ENCODE peak calls at places on chromosomes 3 and 15, in ten cellular contexts. F is heart right ventricle; A is colonic mucosa; P is body of pancreas; N is ovary; I is SK-N-SH; U is hepatocyte; Z is upper lobe of right lung; D is esophagus muscularis mucosa; M is CD4-positive, alpha-beta T cell. C is an unnamed sample.

GRCh38 chr3:157128771-157129671 is 30.9 kb downstream of the CCNL1 start:
- DNase-seq in F (no peak), A (peak; percentile 80), P (peak; percentile 57), N (no peak), I (no peak), U (peak; percentile 26), Z (no peak), D (peak; percentile 91), M (peak; percentile 51), C (no peak)

GRCh38 chr3:112074616-112075497 is 11.3 kb upstream of the C3orf52 start:
- DNase-seq in F (no peak), A (peak; percentile 70), P (peak; percentile 81), N (no peak), I (no peak), U (peak; percentile 91), Z (peak; percentile 79), D (no peak), M (peak; percentile 24), C (no peak)

GRCh38 chr3:117322866-117323265 is 613.3 kb downstream of the TUSC7 start:
- DNase-seq in F (no peak), A (no peak), P (no peak), N (no peak), I (no peak), U (peak; percentile 54), Z (no peak), D (no peak), M (no peak), C (no peak)

GRCh38 chr3:120450914-120451669 is at the start of gene FSTL1:
- DNase-seq in F (peak; percentile 73), A (peak; percentile 33), P (peak; percentile 47), N (peak; percentile 79), I (peak; percentile 91), U (peak; percentile 80), Z (peak; percentile 62), D (no peak), M (no peak), C (no peak)

GRCh38 chr3:58725326-58725853 is 58.8 kb upstream of the FAM3D start:
- DNase-seq in F (no peak), A (no peak), P (no peak), N (no peak), I (no peak), U (peak; percentile 33), Z (no peak), D (no peak), M (no peak), C (no peak)

GRCh38 chr3:150763841-150764483 is 993 bp upstream of the SIAH2 start:
- DNase-seq in F (peak; percentile 60), A (peak; percentile 77), P (peak; percentile 76), N (peak; percentile 66), I (peak; percentile 73), U (peak; percentile 85), Z (peak; percentile 86), D (peak; percentile 93), M (peak; percentile 36), C (peak; percentile 77)

GRCh38 chr3:11808231-11808630 is 38.5 kb downstream of the TAMM41 start:
- DNase-seq in F (no peak), A (peak; percentile 25), P (no peak), N (no peak), I (no peak), U (peak; percentile 22), Z (no peak), D (no peak), M (no peak), C (peak; percentile 48)

GRCh38 chr3:140292154-140292553 is 357.2 kb downstream of the CLSTN2 start:
- DNase-seq in F (no peak), A (no peak), P (no peak), N (no peak), I (no peak), U (no peak), Z (no peak), D (no peak), M (no peak), C (no peak)

GRCh38 chr15:49163678-49164077 is 6.4 kb upstream of the GALK2 start:
- DNase-seq in F (no peak), A (no peak), P (no peak), N (no peak), I (no peak), U (no peak), Z (no peak), D (no peak), M (no peak), C (no peak)

GRCh38 chr3:13080591-13080990 is 7.4 kb upstream of the IQSEC1 start:
- DNase-seq in F (peak; percentile 65), A (no peak), P (no peak), N (no peak), I (no peak), U (no peak), Z (no peak), D (no peak), M (no peak), C (no peak)

GRCh38 chr3:127456471-127457093 is 134.0 kb downstream of the TPRA1 start:
- DNase-seq in F (no peak), A (no peak), P (peak; percentile 32), N (peak; percentile 31), I (no peak), U (peak; percentile 45), Z (peak; percentile 64), D (no peak), M (no peak), C (peak; percentile 66)
- H3K27me3 ChIP-seq in F (peaks cover 59% of the 10 kb centered on the region), A (peaks cover 17% of the 10 kb centered on the region), P (peaks cover 6% of the 10 kb centered on the region), N (no peaks in the 10 kb centered on the region), I (no peaks in the 10 kb centered on the region), U (peaks cover 86% of the 10 kb centered on the region), Z (peaks cover 24% of the 10 kb centered on the region), D (peaks cover 57% of the 10 kb centered on the region), M (peaks cover 65% of the 10 kb centered on the region), C (peaks cover 3% of the 10 kb centered on the region)

GRCh38 chr15:64235552-64235951 is 72.7 kb upstream of the PPIB start:
- DNase-seq in F (no peak), A (no peak), P (no peak), N (no peak), I (no peak), U (no peak), Z (no peak), D (no peak), M (no peak), C (no peak)

GRCh38 chr15:64232400-64232799 is 69.6 kb upstream of the PPIB start:
- DNase-seq in F (no peak), A (no peak), P (no peak), N (no peak), I (no peak), U (no peak), Z (no peak), D (no peak), M (no peak), C (no peak)

GRCh38 chr15:64233299-64233698 is 70.5 kb upstream of the PPIB start:
- DNase-seq in F (no peak), A (no peak), P (no peak), N (no peak), I (no peak), U (no peak), Z (no peak), D (no peak), M (no peak), C (no peak)

GRCh38 chr15:64237677-64238076 is 74.9 kb upstream of the PPIB start:
- DNase-seq in F (no peak), A (no peak), P (no peak), N (no peak), I (no peak), U (no peak), Z (no peak), D (no peak), M (no peak), C (no peak)

DNA sequence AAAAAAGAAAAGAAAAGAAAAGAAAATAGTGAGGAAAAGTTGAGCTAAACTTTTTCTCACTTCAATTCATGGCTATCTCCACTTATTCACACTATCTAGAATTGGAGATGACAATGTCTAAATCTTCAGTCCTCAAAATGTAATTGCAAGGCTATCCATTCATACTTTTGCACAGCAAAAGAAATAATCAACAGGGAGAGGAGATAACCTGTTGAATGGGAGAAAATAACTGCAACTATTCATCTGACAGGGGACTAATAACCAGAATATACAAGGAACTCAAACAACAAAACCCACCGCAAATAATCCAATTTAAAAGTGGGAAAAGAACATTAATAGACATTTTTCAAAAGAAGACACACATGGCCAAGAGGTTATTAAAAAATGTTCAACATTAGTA is 73.3 kb upstream of the PPIB start:
- DNase-seq in F (no peak), A (no peak), P (no peak), N (no peak), I (no peak), U (no peak), Z (no peak), D (no peak), M (no peak), C (no peak)
- TF ChIP-seq CTCF in F (no peak), A (no peak), P (no peak), N (no peak), I (no peak), U (no peak), Z (no peak), D (no peak), M (no peak), C (no peak)

GRCh38 chr15:98551936-98552562 is 96.3 kb upstream of the IGF1R start:
- DNase-seq in F (no peak), A (no peak), P (no peak), N (no peak), I (no peak), U (no peak), Z (no peak), D (no peak), M (no peak), C (no peak)

GRCh38 chr15:98547741-98548166 is 100.6 kb upstream of the IGF1R start:
- DNase-seq in F (peak; percentile 9), A (peak; percentile 26), P (no peak), N (peak; percentile 36), I (no peak), U (peak; percentile 15), Z (no peak), D (no peak), M (no peak), C (no peak)

GRCh38 chr15:98548172-98548971 is 100.0 kb upstream of the IGF1R start:
- DNase-seq in F (peak; percentile 61), A (peak; percentile 72), P (peak; percentile 69), N (peak; percentile 84), I (peak; percentile 64), U (peak; percentile 84), Z (peak; percentile 84), D (peak; percentile 93), M (peak; percentile 23), C (peak; percentile 75)

GRCh38 chr15:98549003-98549402 is 99.3 kb upstream of the IGF1R start:
- DNase-seq in F (no peak), A (no peak), P (no peak), N (no peak), I (no peak), U (no peak), Z (no peak), D (no peak), M (no peak), C (no peak)

GRCh38 chr15:98549741-98550140 is 98.6 kb upstream of the IGF1R start:
- DNase-seq in F (no peak), A (no peak), P (no peak), N (peak; percentile 28), I (no peak), U (no peak), Z (no peak), D (no peak), M (no peak), C (no peak)
- H3K27ac ChIP-seq in F (no peak overlapping the region), A (no peak overlapping the region), P (no peak overlapping the region), N (no peak overlapping the region), I (no peak overlapping the region), U (no peak overlapping the region), Z (no peak overlapping the region), D (no peak overlapping the region), M (no peak overlapping the region), C (no peak overlapping the region)

DNA sequence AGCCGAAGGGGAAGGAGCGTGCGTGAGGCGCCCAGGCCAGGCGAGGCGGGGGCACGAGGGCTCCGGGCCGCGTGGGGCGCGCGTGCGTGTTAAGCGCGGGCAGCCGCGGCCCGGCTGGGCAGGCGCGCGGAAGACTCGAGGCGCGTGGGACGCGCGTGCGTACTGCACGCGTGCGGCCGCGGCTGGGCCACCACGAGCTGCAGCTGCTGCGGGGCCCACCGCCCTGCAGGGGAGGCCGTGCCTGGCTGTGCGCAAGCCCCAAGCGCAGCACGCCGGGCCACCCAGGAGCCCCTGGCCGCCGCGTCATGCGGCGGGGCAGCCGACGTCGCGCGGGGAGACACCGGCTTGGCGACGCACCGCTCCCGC is 619 bp upstream of the TRIM71 start:
- DNase-seq in F (no peak), A (no peak), P (no peak), N (no peak), I (no peak), U (peak; percentile 68), Z (peak; percentile 73), D (no peak), M (no peak), C (no peak)
- H3K27me3 ChIP-seq in F (peaks cover 78% of the 10 kb centered on the region), A (peaks cover 65% of the 10 kb centered on the region), P (no peaks in the 10 kb centered on the region), N (no peaks in the 10 kb centered on the region), I (peaks cover 63% of the 10 kb centered on the region), U (peaks cover 17% of the 10 kb centered on the region), Z (peaks cover 35% of the 10 kb centered on the region), D (peaks cover 48% of the 10 kb centered on the region), M (peaks cover 43% of the 10 kb centered on the region), C (peaks cover 53% of the 10 kb centered on the region)

C was measured in dorsolateral prefrontal cortex.